ENCODE peak calls at places on chromosome 4, in nine cellular contexts. One of them, this sample, is unnamed.
A peak's percentile ranks its signal among the peaks of the same experiment; 100 is the strongest.

GRCh38 chr4:56692576-56692975 is 11.5 kb upstream of the HOPX start:
- DNase-seq in HCT116: no peak
- DNase-seq in GM10248: no peak
- DNase-seq in CD14-positive monocyte: no peak
- DNase-seq in lung: no peak
- DNase-seq in AG04449: no peak
- DNase-seq in spleen: no peak
- DNase-seq in nephron progenitor cell: no peak
- DNase-seq in gastrocnemius medialis: no peak
- DNase-seq in this sample: no peak

GRCh38 chr4:16133406-16133805 is 49.6 kb upstream of the PROM1 start:
- DNase-seq in HCT116: no peak
- DNase-seq in GM10248: no peak
- DNase-seq in CD14-positive monocyte: no peak
- DNase-seq in lung: no peak
- DNase-seq in AG04449: no peak
- DNase-seq in spleen: no peak
- DNase-seq in nephron progenitor cell: no peak
- DNase-seq in gastrocnemius medialis: no peak
- DNase-seq in this sample: no peak

GRCh38 chr4:76792418-76792817 is 105.5 kb downstream of the SOWAHB start:
- DNase-seq in HCT116: no peak
- DNase-seq in GM10248: no peak
- DNase-seq in CD14-positive monocyte: no peak
- DNase-seq in lung: no peak
- DNase-seq in AG04449: no peak
- DNase-seq in spleen: no peak
- DNase-seq in nephron progenitor cell: no peak
- DNase-seq in gastrocnemius medialis: no peak
- DNase-seq in this sample: no peak

GRCh38 chr4:7932333-7932732 is 7.3 kb downstream of the AFAP1 start:
- DNase-seq in HCT116: no peak
- DNase-seq in GM10248: no peak
- DNase-seq in CD14-positive monocyte: no peak
- DNase-seq in lung: no peak
- DNase-seq in AG04449: no peak
- DNase-seq in spleen: no peak
- DNase-seq in nephron progenitor cell: no peak
- DNase-seq in gastrocnemius medialis: no peak
- DNase-seq in this sample: no peak

GRCh38 chr4:128528793-128529553 is 241.4 kb upstream of the PGRMC2 start:
- DNase-seq in HCT116: peak; percentile 68
- DNase-seq in GM10248: no peak
- DNase-seq in CD14-positive monocyte: no peak
- DNase-seq in lung: peak; percentile 48
- DNase-seq in AG04449: peak; percentile 98
- DNase-seq in spleen: no peak
- DNase-seq in nephron progenitor cell: no peak
- DNase-seq in gastrocnemius medialis: peak; percentile 38
- DNase-seq in this sample: no peak

GRCh38 chr4:55397521-55398321 is 2.0 kb downstream of the TMEM165 start:
- DNase-seq in HCT116: no peak
- DNase-seq in GM10248: no peak
- DNase-seq in CD14-positive monocyte: no peak
- DNase-seq in lung: no peak
- DNase-seq in AG04449: peak; percentile 37
- DNase-seq in spleen: no peak
- DNase-seq in nephron progenitor cell: peak; percentile 33
- DNase-seq in gastrocnemius medialis: no peak
- DNase-seq in this sample: peak; percentile 76

GRCh38 chr4:38068107-38068506 is 107.9 kb downstream of the PTTG2 start:
- DNase-seq in HCT116: no peak
- DNase-seq in GM10248: no peak
- DNase-seq in CD14-positive monocyte: no peak
- DNase-seq in lung: no peak
- DNase-seq in AG04449: no peak
- DNase-seq in spleen: no peak
- DNase-seq in nephron progenitor cell: no peak
- DNase-seq in gastrocnemius medialis: no peak
- DNase-seq in this sample: no peak

GRCh38 chr4:176359590-176359989 is 39.8 kb downstream of the SPCS3 start:
- DNase-seq in HCT116: no peak
- DNase-seq in GM10248: no peak
- DNase-seq in CD14-positive monocyte: no peak
- DNase-seq in lung: no peak
- DNase-seq in AG04449: peak; percentile 50
- DNase-seq in spleen: no peak
- DNase-seq in nephron progenitor cell: no peak
- DNase-seq in gastrocnemius medialis: no peak
- DNase-seq in this sample: no peak

GRCh38 chr4:152937280-152937534 is 1.1 kb downstream of the FHDC1 start:
- DNase-seq in HCT116: no peak
- DNase-seq in GM10248: no peak
- DNase-seq in CD14-positive monocyte: no peak
- DNase-seq in lung: no peak
- DNase-seq in AG04449: no peak
- DNase-seq in spleen: no peak
- DNase-seq in nephron progenitor cell: no peak
- DNase-seq in gastrocnemius medialis: no peak
- DNase-seq in this sample: no peak

GRCh38 chr4:79016878-79017277 is 77.6 kb upstream of the PAQR3 start:
- DNase-seq in HCT116: no peak
- DNase-seq in GM10248: no peak
- DNase-seq in CD14-positive monocyte: no peak
- DNase-seq in lung: no peak
- DNase-seq in AG04449: no peak
- DNase-seq in spleen: no peak
- DNase-seq in nephron progenitor cell: no peak
- DNase-seq in gastrocnemius medialis: no peak
- DNase-seq in this sample: no peak

GRCh38 chr4:145680902-145681301 is 956 bp downstream of the C4orf51 start:
- DNase-seq in HCT116: no peak
- DNase-seq in GM10248: no peak
- DNase-seq in CD14-positive monocyte: no peak
- DNase-seq in lung: no peak
- DNase-seq in AG04449: no peak
- DNase-seq in spleen: no peak
- DNase-seq in nephron progenitor cell: no peak
- DNase-seq in gastrocnemius medialis: no peak
- DNase-seq in this sample: no peak

GRCh38 chr4:38509551-38509950 is 154.4 kb upstream of the KLF3 start:
- DNase-seq in HCT116: no peak
- DNase-seq in GM10248: no peak
- DNase-seq in CD14-positive monocyte: no peak
- DNase-seq in lung: no peak
- DNase-seq in AG04449: no peak
- DNase-seq in spleen: no peak
- DNase-seq in nephron progenitor cell: no peak
- DNase-seq in gastrocnemius medialis: no peak
- DNase-seq in this sample: no peak

GRCh38 chr4:123588631-123589223 is 192.1 kb downstream of the SPRY1 start:
- DNase-seq in HCT116: no peak
- DNase-seq in GM10248: peak; percentile 12
- DNase-seq in CD14-positive monocyte: no peak
- DNase-seq in lung: no peak
- DNase-seq in AG04449: no peak
- DNase-seq in spleen: no peak
- DNase-seq in nephron progenitor cell: no peak
- DNase-seq in gastrocnemius medialis: peak; percentile 13
- DNase-seq in this sample: peak; percentile 85

GRCh38 chr4:18840499-18840898 is 818.9 kb upstream of the LCORL start:
- DNase-seq in HCT116: no peak
- DNase-seq in GM10248: no peak
- DNase-seq in CD14-positive monocyte: no peak
- DNase-seq in lung: no peak
- DNase-seq in AG04449: no peak
- DNase-seq in spleen: no peak
- DNase-seq in nephron progenitor cell: no peak
- DNase-seq in gastrocnemius medialis: no peak
- DNase-seq in this sample: no peak

GRCh38 chr4:175542787-175543186 is 269.3 kb downstream of the GPM6A start:
- DNase-seq in HCT116: no peak
- DNase-seq in GM10248: no peak
- DNase-seq in CD14-positive monocyte: no peak
- DNase-seq in lung: no peak
- DNase-seq in AG04449: no peak
- DNase-seq in spleen: no peak
- DNase-seq in nephron progenitor cell: no peak
- DNase-seq in gastrocnemius medialis: no peak
- DNase-seq in this sample: no peak

GRCh38 chr4:98502624-98503023 is 155.8 kb downstream of the TSPAN5 start:
- DNase-seq in HCT116: no peak
- DNase-seq in GM10248: no peak
- DNase-seq in CD14-positive monocyte: no peak
- DNase-seq in lung: no peak
- DNase-seq in AG04449: no peak
- DNase-seq in spleen: no peak
- DNase-seq in nephron progenitor cell: no peak
- DNase-seq in gastrocnemius medialis: no peak
- DNase-seq in this sample: no peak

GRCh38 chr4:146998157-146998556 is 52.5 kb upstream of the TTC29 start:
- DNase-seq in HCT116: no peak
- DNase-seq in GM10248: no peak
- DNase-seq in CD14-positive monocyte: no peak
- DNase-seq in lung: no peak
- DNase-seq in AG04449: no peak
- DNase-seq in spleen: no peak
- DNase-seq in nephron progenitor cell: no peak
- DNase-seq in gastrocnemius medialis: no peak
- DNase-seq in this sample: peak; percentile 4

GRCh38 chr4:139188648-139189416 is 11.8 kb upstream of the ELF2 start:
- DNase-seq in HCT116: no peak
- DNase-seq in GM10248: no peak
- DNase-seq in CD14-positive monocyte: peak; percentile 73
- DNase-seq in lung: no peak
- DNase-seq in AG04449: no peak
- DNase-seq in spleen: no peak
- DNase-seq in nephron progenitor cell: no peak
- DNase-seq in gastrocnemius medialis: no peak
- DNase-seq in this sample: peak; percentile 92

GRCh38 chr4:139189417-139189749 is 12.4 kb upstream of the ELF2 start:
- DNase-seq in HCT116: no peak
- DNase-seq in GM10248: no peak
- DNase-seq in CD14-positive monocyte: no peak
- DNase-seq in lung: no peak
- DNase-seq in AG04449: no peak
- DNase-seq in spleen: no peak
- DNase-seq in nephron progenitor cell: no peak
- DNase-seq in gastrocnemius medialis: no peak
- DNase-seq in this sample: no peak

GRCh38 chr4:139184129-139184528 is 7.1 kb upstream of the ELF2 start:
- DNase-seq in HCT116: no peak
- DNase-seq in GM10248: peak; percentile 30
- DNase-seq in CD14-positive monocyte: no peak
- DNase-seq in lung: no peak
- DNase-seq in AG04449: no peak
- DNase-seq in spleen: no peak
- DNase-seq in nephron progenitor cell: no peak
- DNase-seq in gastrocnemius medialis: no peak
- DNase-seq in this sample: peak; percentile 61
- TF ChIP-seq CTCF in HCT116: peak; percentile 55
- TF ChIP-seq CTCF in GM10248: peak; percentile 37
- TF ChIP-seq CTCF in CD14-positive monocyte: peak; percentile 23
- TF ChIP-seq CTCF in lung: no peak
- TF ChIP-seq CTCF in AG04449: peak; percentile 6
- TF ChIP-seq CTCF in spleen: no peak
- TF ChIP-seq CTCF in nephron progenitor cell: no peak
- TF ChIP-seq CTCF in gastrocnemius medialis: no peak
- TF ChIP-seq CTCF in this sample: no peak

GRCh38 chr4:28146191-28146590 is 1285.5 kb downstream of the STIM2 start:
- DNase-seq in HCT116: no peak
- DNase-seq in GM10248: no peak
- DNase-seq in CD14-positive monocyte: no peak
- DNase-seq in lung: no peak
- DNase-seq in AG04449: no peak
- DNase-seq in spleen: no peak
- DNase-seq in nephron progenitor cell: no peak
- DNase-seq in gastrocnemius medialis: no peak
- DNase-seq in this sample: no peak
- TF ChIP-seq CTCF in HCT116: no peak
- TF ChIP-seq CTCF in GM10248: no peak
- TF ChIP-seq CTCF in CD14-positive monocyte: no peak
- TF ChIP-seq CTCF in lung: no peak
- TF ChIP-seq CTCF in AG04449: no peak
- TF ChIP-seq CTCF in spleen: no peak
- TF ChIP-seq CTCF in nephron progenitor cell: no peak
- TF ChIP-seq CTCF in gastrocnemius medialis: no peak
- TF ChIP-seq CTCF in this sample: no peak

GRCh38 chr4:80090101-80090500 is 17.1 kb upstream of the ANTXR2 start:
- DNase-seq in HCT116: no peak
- DNase-seq in GM10248: no peak
- DNase-seq in CD14-positive monocyte: no peak
- DNase-seq in lung: no peak
- DNase-seq in AG04449: no peak
- DNase-seq in spleen: no peak
- DNase-seq in nephron progenitor cell: no peak
- DNase-seq in gastrocnemius medialis: no peak
- DNase-seq in this sample: no peak

GRCh38 chr4:80092847-80093246 is 19.8 kb upstream of the ANTXR2 start:
- DNase-seq in HCT116: no peak
- DNase-seq in GM10248: no peak
- DNase-seq in CD14-positive monocyte: no peak
- DNase-seq in lung: no peak
- DNase-seq in AG04449: no peak
- DNase-seq in spleen: no peak
- DNase-seq in nephron progenitor cell: no peak
- DNase-seq in gastrocnemius medialis: no peak
- DNase-seq in this sample: no peak

GRCh38 chr4:80092088-80092487 is 19.1 kb upstream of the ANTXR2 start:
- DNase-seq in HCT116: no peak
- DNase-seq in GM10248: no peak
- DNase-seq in CD14-positive monocyte: no peak
- DNase-seq in lung: no peak
- DNase-seq in AG04449: no peak
- DNase-seq in spleen: no peak
- DNase-seq in nephron progenitor cell: no peak
- DNase-seq in gastrocnemius medialis: no peak
- DNase-seq in this sample: no peak

GRCh38 chr4:80091688-80092087 is 18.7 kb upstream of the ANTXR2 start:
- DNase-seq in HCT116: no peak
- DNase-seq in GM10248: no peak
- DNase-seq in CD14-positive monocyte: no peak
- DNase-seq in lung: no peak
- DNase-seq in AG04449: no peak
- DNase-seq in spleen: no peak
- DNase-seq in nephron progenitor cell: no peak
- DNase-seq in gastrocnemius medialis: no peak
- DNase-seq in this sample: no peak

GRCh38 chr4:80091184-80091583 is 18.2 kb upstream of the ANTXR2 start:
- DNase-seq in HCT116: no peak
- DNase-seq in GM10248: no peak
- DNase-seq in CD14-positive monocyte: no peak
- DNase-seq in lung: no peak
- DNase-seq in AG04449: no peak
- DNase-seq in spleen: no peak
- DNase-seq in nephron progenitor cell: no peak
- DNase-seq in gastrocnemius medialis: no peak
- DNase-seq in this sample: no peak
- TF ChIP-seq CTCF in HCT116: no peak
- TF ChIP-seq CTCF in GM10248: no peak
- TF ChIP-seq CTCF in CD14-positive monocyte: no peak
- TF ChIP-seq CTCF in lung: no peak
- TF ChIP-seq CTCF in AG04449: no peak
- TF ChIP-seq CTCF in spleen: no peak
- TF ChIP-seq CTCF in nephron progenitor cell: no peak
- TF ChIP-seq CTCF in gastrocnemius medialis: no peak
- TF ChIP-seq CTCF in this sample: no peak

GRCh38 chr4:993111-994029 is at the start of gene SLC26A1:
- DNase-seq in HCT116: no peak
- DNase-seq in GM10248: no peak
- DNase-seq in CD14-positive monocyte: no peak
- DNase-seq in lung: no peak
- DNase-seq in AG04449: no peak
- DNase-seq in spleen: no peak
- DNase-seq in nephron progenitor cell: peak; percentile 12
- DNase-seq in gastrocnemius medialis: no peak
- DNase-seq in this sample: no peak
- TF ChIP-seq CTCF in HCT116: no peak
- TF ChIP-seq CTCF in GM10248: no peak
- TF ChIP-seq CTCF in CD14-positive monocyte: no peak
- TF ChIP-seq CTCF in lung: no peak
- TF ChIP-seq CTCF in AG04449: no peak
- TF ChIP-seq CTCF in spleen: no peak
- TF ChIP-seq CTCF in nephron progenitor cell: no peak
- TF ChIP-seq CTCF in gastrocnemius medialis: no peak
- TF ChIP-seq CTCF in this sample: no peak